ENCODE peak calls at places on chromosomes 13 and 19, in five cellular contexts. T, A, K, U and Q are unnamed samples.

GRCh38 chr13:74061939-74062595 is 72.1 kb downstream of the KLF12 start:
- DNase-seq in T (no peak), A (peak), K (no peak), U (no peak), Q (peak)

GRCh38 chr19:29016926-29017760 is 195.8 kb downstream of the UQCRFS1 start:
- DNase-seq in T (no peak), A (no peak), K (no peak), U (no peak), Q (no peak)

GRCh38 chr13:95319551-95320274 is 18.5 kb upstream of the ABCC4 start:
- DNase-seq in T (no peak), A (no peak), K (no peak), U (no peak), Q (no peak)

GRCh38 chr13:45718063-45718462 is 15.9 kb downstream of the CBY2 start:
- DNase-seq in T (no peak), A (peak), K (no peak), U (no peak), Q (peak)

GRCh38 chr13:53250272-53250875 is 221.8 kb downstream of the OLFM4 start:
- DNase-seq in T (no peak), A (peak), K (peak), U (peak), Q (peak)

GRCh38 chr19:5580116-5580515 is 12.4 kb upstream of the TINCR start:
- DNase-seq in T (no peak), A (peak), K (peak), U (no peak), Q (no peak)

GRCh38 chr19:27993619-27994018 is 1219.3 kb downstream of the UQCRFS1 start:
- DNase-seq in T (no peak), A (no peak), K (no peak), U (no peak), Q (no peak)

GRCh38 chr13:33017410-33017929 is 1.2 kb downstream of the KL start:
- DNase-seq in T (no peak), A (peak), K (no peak), U (no peak), Q (no peak)

GRCh38 chr13:74889321-74889720 is 592.6 kb downstream of the TBC1D4 start:
- DNase-seq in T (no peak), A (no peak), K (no peak), U (no peak), Q (no peak)

GRCh38 chr19:33431986-33432385 is 58.5 kb downstream of the CEBPG start:
- DNase-seq in T (no peak), A (no peak), K (no peak), U (no peak), Q (no peak)

GRCh38 chr13:94272038-94272437 is 207.4 kb downstream of the DCT start:
- DNase-seq in T (no peak), A (peak), K (no peak), U (peak), Q (no peak)